ENCODE peak calls at places on chromosome 1, in four cellular contexts. Z is tibial artery, Q is GM12864, O is body of pancreas. G is an unnamed sample.

GRCh38 chr1:202710070-202711025 is at the start of gene SYT2:
- DNase-seq in Z (no peak), Q (no peak), O (peak), G (peak)

GRCh38 chr1:10738125-10738746 is 58.2 kb downstream of the CASZ1 start:
- DNase-seq in Z (no peak), Q (no peak), O (peak), G (no peak)

GRCh38 chr1:17370618-17371017 is 1.4 kb upstream of the PADI6 start:
- DNase-seq in Z (no peak), Q (no peak), O (no peak), G (no peak)

GRCh38 chr1:111334169-111334568 is 43.5 kb downstream of the CHIA start:
- DNase-seq in Z (no peak), Q (peak), O (peak), G (peak)

GRCh38 chr1:113860891-113861290 is 10.6 kb downstream of the PTPN22 start:
- DNase-seq in Z (no peak), Q (no peak), O (no peak), G (no peak)

GRCh38 chr1:35605071-35605881 is 32.2 kb downstream of the TFAP2E start:
- DNase-seq in Z (no peak), Q (no peak), O (no peak), G (no peak)

GRCh38 chr1:154521695-154522094 is 19.5 kb upstream of the SHE start:
- DNase-seq in Z (peak), Q (no peak), O (no peak), G (no peak)

GRCh38 chr1:173868266-173869107 is at the start of gene ZBTB37:
- DNase-seq in Z (no peak), Q (no peak), O (peak), G (peak)

GRCh38 chr1:164765993-164766720 is 207.2 kb downstream of the PBX1 start:
- DNase-seq in Z (no peak), Q (no peak), O (no peak), G (no peak)

GRCh38 chr1:237059244-237059643 is 17.3 kb downstream of the RYR2 start:
- DNase-seq in Z (no peak), Q (no peak), O (no peak), G (no peak)

GRCh38 chr1:206467915-206468314 is 2.4 kb upstream of the IKBKE start:
- DNase-seq in Z (peak), Q (no peak), O (peak), G (no peak)

GRCh38 chr1:10852018-10852417 is 55.6 kb upstream of the CASZ1 start:
- DNase-seq in Z (no peak), Q (no peak), O (no peak), G (no peak)

GRCh38 chr1:85277802-85278201 is 1.4 kb upstream of the BCL10 start:
- DNase-seq in Z (no peak), Q (no peak), O (no peak), G (no peak)

GRCh38 chr1:9081473-9081872 is 12.0 kb upstream of the SLC2A5 start:
- DNase-seq in Z (no peak), Q (no peak), O (no peak), G (no peak)

GRCh38 chr1:1617925-1618324 is 2.6 kb downstream of the MIB2 start:
- DNase-seq in Z (no peak), Q (no peak), O (no peak), G (no peak)

GRCh38 chr1:68954841-68955240 is 458.0 kb upstream of the DEPDC1 start:
- DNase-seq in Z (no peak), Q (no peak), O (no peak), G (no peak)

GRCh38 chr1:34900775-34901502 is 28.5 kb downstream of the DLGAP3 start:
- DNase-seq in Z (no peak), Q (no peak), O (no peak), G (no peak)

GRCh38 chr1:71303617-71304041 is 222.8 kb upstream of the ZRANB2 start:
- DNase-seq in Z (no peak), Q (no peak), O (no peak), G (no peak)

GRCh38 chr1:60699304-60699703 is 383.1 kb upstream of the NFIA start:
- DNase-seq in Z (no peak), Q (no peak), O (no peak), G (no peak)

GRCh38 chr1:47587891-47588582 is 150.2 kb downstream of the FOXD2 start:
- DNase-seq in Z (peak), Q (no peak), O (no peak), G (no peak)

GRCh38 chr1:7389786-7390603 is 381.1 kb upstream of the VAMP3 start:
- DNase-seq in Z (peak), Q (no peak), O (no peak), G (no peak)

GRCh38 chr1:54016343-54017282 is 1.4 kb downstream of the LDLRAD1 start:
- DNase-seq in Z (no peak), Q (no peak), O (peak), G (no peak)

GRCh38 chr1:233614743-233615521 is 1.0 kb downstream of the KCNK1 start:
- DNase-seq in Z (no peak), Q (peak), O (peak), G (no peak)

GRCh38 chr1:175504875-175505555 is 238.4 kb downstream of the TNR start:
- DNase-seq in Z (no peak), Q (no peak), O (peak), G (no peak)

GRCh38 chr1:153344718-153345025 is 4.0 kb downstream of the PGLYRP4 start:
- DNase-seq in Z (no peak), Q (no peak), O (no peak), G (peak)

GRCh38 chr1:47437518-47438320 is at the start of gene FOXD2:
- DNase-seq in Z (peak), Q (peak), O (peak), G (peak)

GRCh38 chr1:51491166-51491981 is 27.7 kb downstream of the EPS15 start:
- DNase-seq in Z (no peak), Q (no peak), O (no peak), G (no peak)

GRCh38 chr1:200258447-200259375 is 151.1 kb downstream of the ZNF281 start:
- DNase-seq in Z (no peak), Q (peak), O (no peak), G (peak)

GRCh38 chr1:52348704-52349301 is 17.2 kb downstream of the CC2D1B start:
- DNase-seq in Z (no peak), Q (no peak), O (peak), G (peak)

GRCh38 chr1:226634611-226635246 is 86.2 kb downstream of the STUM start:
- DNase-seq in Z (peak), Q (no peak), O (no peak), G (no peak)

GRCh38 chr1:212286437-212287131 is 1.4 kb downstream of the PPP2R5A start:
- DNase-seq in Z (no peak), Q (no peak), O (no peak), G (no peak)

GRCh38 chr1:151072224-151072623 is 1.7 kb downstream of the GABPB2 start:
- DNase-seq in Z (no peak), Q (no peak), O (no peak), G (no peak)

GRCh38 chr1:219480011-219480410 is 132.9 kb downstream of the ZC3H11B start:
- DNase-seq in Z (no peak), Q (no peak), O (no peak), G (no peak)

GRCh38 chr1:158998781-158999161 is 10.9 kb upstream of the IFI16 start:
- DNase-seq in Z (peak), Q (no peak), O (peak), G (peak)

GRCh38 chr1:54665852-54666251 is 24.3 kb downstream of the MROH7 start:
- DNase-seq in Z (no peak), Q (no peak), O (no peak), G (no peak)

GRCh38 chr1:184792450-184792969 is 37.9 kb upstream of the EDEM3 start:
- DNase-seq in Z (peak), Q (no peak), O (peak), G (no peak)

GRCh38 chr1:205251576-205251975 is 23.8 kb downstream of the TMCC2 start:
- DNase-seq in Z (no peak), Q (no peak), O (no peak), G (no peak)

DNA sequence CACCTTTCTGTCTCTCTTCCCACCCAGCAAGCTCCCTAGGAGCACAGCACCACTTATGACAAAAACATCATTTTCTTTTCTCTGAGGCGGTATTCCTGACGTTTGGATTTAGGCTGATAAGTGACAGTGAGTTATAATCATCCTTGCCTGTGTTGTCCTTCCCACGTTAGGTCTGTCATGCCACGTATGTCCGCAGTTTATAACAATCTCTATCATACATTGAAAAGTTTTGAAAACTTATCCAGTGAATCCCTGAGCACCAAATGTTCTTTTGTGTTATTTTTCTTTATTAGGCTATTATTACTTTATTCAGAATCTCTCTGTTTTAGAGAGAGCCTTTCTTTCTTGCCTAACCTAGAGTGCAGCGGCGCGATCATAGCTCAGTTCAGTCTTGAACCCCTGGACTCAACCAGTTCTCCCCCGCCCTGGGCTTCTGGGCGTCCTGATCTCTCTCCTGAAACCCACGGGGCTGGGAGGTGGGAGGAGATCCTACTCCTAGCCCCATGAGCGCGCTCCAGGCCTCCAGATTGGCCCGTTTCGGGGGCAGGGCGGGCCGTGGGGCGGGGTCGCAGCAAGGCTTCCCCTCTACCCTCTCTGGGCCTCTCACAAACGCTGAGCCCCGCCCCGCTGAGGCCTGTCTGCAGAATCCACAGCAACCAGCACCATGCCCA is at the start of gene GSTM2:
- DNase-seq in Z (peak), Q (no peak), O (peak), G (peak)
- H3K4me3 ChIP-seq in Z (peak), Q (peak), O (peak), G (peak)

GRCh38 chr1:99525313-99525712 is 120.6 kb upstream of the PALMD start:
- DNase-seq in Z (no peak), Q (no peak), O (no peak), G (no peak)

GRCh38 chr1:99529002-99529401 is 116.9 kb upstream of the PALMD start:
- DNase-seq in Z (no peak), Q (no peak), O (no peak), G (no peak)

GRCh38 chr1:99531578-99532570 is 114.0 kb upstream of the PALMD start:
- DNase-seq in Z (no peak), Q (no peak), O (no peak), G (no peak)

GRCh38 chr1:99527545-99527944 is 118.4 kb upstream of the PALMD start:
- DNase-seq in Z (no peak), Q (no peak), O (no peak), G (no peak)

DNA sequence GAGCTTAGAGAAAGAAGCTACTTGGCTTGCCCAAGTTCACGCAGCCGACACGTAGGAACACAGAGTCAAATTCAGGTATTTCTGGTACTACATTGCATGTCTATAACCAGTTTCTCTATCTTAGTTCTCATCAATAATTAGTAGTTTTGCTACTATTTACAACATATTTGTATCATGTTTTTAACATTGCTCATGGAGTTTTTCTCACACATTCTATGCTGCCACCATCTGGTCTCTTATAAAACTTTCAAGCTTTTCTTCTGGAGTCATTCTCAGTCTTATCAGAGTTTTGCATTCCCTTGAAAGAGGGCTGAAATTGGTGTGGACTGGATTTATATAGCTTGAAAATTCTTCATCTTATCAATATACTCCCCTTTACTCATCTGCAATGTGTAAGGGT is 118.8 kb upstream of the PALMD start:
- DNase-seq in Z (no peak), Q (no peak), O (no peak), G (no peak)
- TF ChIP-seq CTCF in Z (no peak), Q (no peak), O (no peak), G (no peak)

GRCh38 chr1:67346982-67347381 is 39.3 kb downstream of the IL12RB2 start:
- DNase-seq in Z (no peak), Q (no peak), O (no peak), G (no peak)
- H3K4me3 ChIP-seq in Z (no peak), Q (no peak), O (no peak), G (no peak)

GRCh38 chr1:241688940-241689368 is 36.9 kb downstream of the WDR64 start:
- DNase-seq in Z (no peak), Q (no peak), O (no peak), G (no peak)
- TF ChIP-seq CTCF in Z (no peak), Q (no peak), O (no peak), G (no peak)

GRCh38 chr1:39268906-39269305 is 64.4 kb downstream of the MACF1 start:
- DNase-seq in Z (no peak), Q (no peak), O (no peak), G (no peak)
- H3K4me3 ChIP-seq in Z (peak), Q (peak), O (no peak), G (no peak)

DNA sequence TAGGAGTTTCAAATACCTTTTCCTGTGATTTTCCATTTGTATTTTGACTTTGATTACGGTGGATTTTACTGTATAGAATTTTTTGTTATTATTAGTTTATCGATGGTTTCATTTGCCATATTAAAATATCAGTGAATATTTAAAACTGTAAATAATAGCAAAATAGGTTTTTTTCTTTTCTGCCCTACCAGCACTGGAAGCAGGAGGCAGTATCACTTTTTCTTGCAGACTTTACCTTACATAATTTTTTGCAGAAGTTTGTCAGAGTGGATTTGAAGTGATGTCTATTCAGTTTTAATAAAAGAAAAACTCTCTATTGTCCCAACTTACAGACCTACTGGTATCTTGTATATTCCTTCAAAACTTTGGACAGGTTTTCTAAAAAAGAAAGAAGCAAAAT is 213.6 kb downstream of the CENPF start:
- DNase-seq in Z (no peak), Q (no peak), O (no peak), G (no peak)
- TF ChIP-seq CTCF in Z (no peak), Q (no peak), O (no peak), G (no peak)